ENCODE peak calls at places on chromosomes 2 and 18, in five cellular contexts. G is germinal center; C is activated CD8-positive, alpha-beta T cell treated with anti-CD3 and anti-CD28 coated beads for 36 hours; N is C1 segment of cervical spinal cord; I is ovary. T is an unnamed sample.
A peak's percentile ranks its signal among the peaks of the same experiment; 100 is the strongest.

GRCh38 chr2:159637988-159638501 is 21.7 kb upstream of the BAZ2B start:
- DNase-seq in C (no peak), I (no peak), N (no peak), G (no peak), T (peak; percentile 100)

GRCh38 chr18:43571078-43571689 is 293.9 kb upstream of the SYT4 start:
- DNase-seq in G (peak; percentile 30), C (peak; percentile 44), I (no peak), N (no peak), T (peak; percentile 54)

GRCh38 chr2:105737980-105738657 is 6.6 kb upstream of the NCK2 start:
- DNase-seq in N (no peak), G (no peak), I (no peak), C (no peak), T (peak; percentile 63)

GRCh38 chr2:215527738-215528137 is 91.9 kb upstream of the FN1 start:
- DNase-seq in C (no peak), G (no peak), I (no peak), N (no peak), T (no peak)

GRCh38 chr2:217918220-217919024 is 84.4 kb downstream of the TNS1 start:
- DNase-seq in I (peak; percentile 90), G (no peak), C (no peak), N (no peak), T (no peak)

GRCh38 chr2:136741471-136741870 is 23.9 kb upstream of the THSD7B start:
- DNase-seq in C (no peak), N (no peak), I (no peak), G (no peak), T (no peak)

GRCh38 chr2:104853401-104853925 is 452 bp upstream of the POU3F3 start:
- DNase-seq in G (no peak), N (no peak), I (no peak), C (peak; percentile 51), T (no peak)

GRCh38 chr2:33405180-33406105 is 71.0 kb upstream of the RASGRP3 start:
- DNase-seq in I (no peak), C (no peak), G (no peak), N (no peak), T (no peak)

GRCh38 chr2:223046470-223047053 is 5.4 kb upstream of the KCNE4 start:
- DNase-seq in G (no peak), C (no peak), N (no peak), I (no peak), T (no peak)

GRCh38 chr2:18551623-18552022 is 8.8 kb downstream of the RDH14 start:
- DNase-seq in N (no peak), C (no peak), I (no peak), G (no peak), T (no peak)

GRCh38 chr18:48470484-48471180 is 61.4 kb upstream of the ZBTB7C start:
- DNase-seq in N (no peak), I (no peak), C (no peak), G (no peak), T (no peak)

GRCh38 chr2:120520929-120521912 is 175.3 kb downstream of the INHBB start:
- DNase-seq in G (peak; percentile 16), I (no peak), N (no peak), C (peak; percentile 56), T (peak; percentile 41)

GRCh38 chr2:10717630-10718029 is 3.8 kb upstream of the ATP6V1C2 start:
- DNase-seq in C (no peak), N (no peak), I (no peak), G (no peak), T (peak; percentile 79)

GRCh38 chr2:107591541-107591940 is 235.2 kb upstream of the RGPD4 start:
- DNase-seq in I (no peak), N (no peak), G (no peak), C (no peak), T (no peak)

GRCh38 chr2:70548233-70548632 is 5.4 kb downstream of the TGFA start:
- DNase-seq in N (no peak), I (no peak), C (no peak), G (no peak), T (no peak)

GRCh38 chr18:11047156-11047555 is 102.2 kb downstream of the PIEZO2 start:
- DNase-seq in C (no peak), I (no peak), G (no peak), N (no peak), T (no peak)

GRCh38 chr2:239142806-239143205 is 258.0 kb downstream of the HDAC4 start:
- DNase-seq in N (no peak), I (no peak), G (no peak), C (no peak), T (peak; percentile 18)

GRCh38 chr2:233084488-233084887 is 24.3 kb downstream of the INPP5D start:
- DNase-seq in I (no peak), G (no peak), C (peak; percentile 78), N (peak; percentile 22), T (no peak)

GRCh38 chr18:59189746-59190145 is 30.2 kb upstream of the GRP start:
- DNase-seq in G (no peak), N (no peak), C (no peak), I (no peak), T (peak; percentile 54)

GRCh38 chr18:12839526-12840196 is 44.4 kb downstream of the PTPN2 start:
- DNase-seq in G (peak; percentile 38), N (no peak), I (no peak), C (peak; percentile 65), T (peak; percentile 58)

GRCh38 chr2:24855703-24856102 is 62.5 kb downstream of the CENPO start:
- DNase-seq in C (no peak), G (no peak), I (peak; percentile 83), N (no peak), T (no peak)

GRCh38 chr2:155310589-155310988 is 612.1 kb downstream of the KCNJ3 start:
- DNase-seq in N (no peak), I (no peak), C (no peak), G (no peak), T (peak; percentile 47)

GRCh38 chr2:216732334-216732733 is 37.0 kb upstream of the IGFBP5 start:
- DNase-seq in G (no peak), N (no peak), I (no peak), C (no peak), T (no peak)

GRCh38 chr2:195406886-195407603 is 250.0 kb upstream of the SLC39A10 start:
- DNase-seq in C (peak; percentile 49), I (no peak), N (no peak), G (no peak), T (no peak)

GRCh38 chr18:75694292-75694691 is 266.8 kb upstream of the SMIM21 start:
- DNase-seq in N (no peak), G (no peak), I (no peak), C (no peak), T (no peak)

GRCh38 chr18:12779043-12779442 is 76.2 kb downstream of the PSMG2 start:
- DNase-seq in G (no peak), C (no peak), I (no peak), N (no peak), T (no peak)

GRCh38 chr2:52311862-52312261 is 1279.9 kb upstream of the NRXN1 start:
- DNase-seq in N (no peak), C (no peak), I (no peak), G (no peak), T (no peak)

GRCh38 chr2:39618736-39619135 is 47.0 kb upstream of the TMEM178A start:
- DNase-seq in N (no peak), I (no peak), G (no peak), C (no peak), T (no peak)

GRCh38 chr2:226691265-226691664 is 108.4 kb downstream of the IRS1 start:
- DNase-seq in G (no peak), C (no peak), N (no peak), I (no peak), T (peak; percentile 88)

GRCh38 chr18:46283895-46284295 is 179.7 kb downstream of the HAUS1 start:
- DNase-seq in N (no peak), C (no peak), I (no peak), G (no peak), T (no peak)

GRCh38 chr2:28227498-28227897 is 165.2 kb upstream of the FOSL2 start:
- DNase-seq in G (no peak), N (no peak), I (no peak), C (no peak), T (no peak)

GRCh38 chr2:88615822-88616221 is 11.4 kb downstream of the EIF2AK3 start:
- DNase-seq in G (peak; percentile 13), N (no peak), I (no peak), C (no peak), T (no peak)

GRCh38 chr2:164479460-164479859 is 141.8 kb downstream of the GRB14 start:
- DNase-seq in G (no peak), I (peak; percentile 59), N (no peak), C (peak; percentile 2), T (peak; percentile 29)

GRCh38 chr2:169828141-169828811 is 1.0 kb downstream of the UBR3 start:
- DNase-seq in G (peak; percentile 54), I (no peak), N (peak; percentile 23), C (peak; percentile 76), T (peak; percentile 64)

GRCh38 chr2:203720922-203721672 is 14.7 kb downstream of the CD28 start:
- DNase-seq in N (no peak), C (no peak), G (no peak), I (no peak), T (no peak)

GRCh38 chr2:130388221-130388907 is 32.5 kb downstream of the PTPN18 start:
- DNase-seq in C (no peak), G (no peak), I (no peak), N (no peak), T (no peak)

GRCh38 chr2:110770696-110771425 is 38.5 kb downstream of the ACOXL start:
- DNase-seq in G (no peak), I (no peak), N (no peak), C (no peak), T (peak; percentile 87)

GRCh38 chr18:36697905-36698304 is 130.9 kb downstream of the TPGS2 start:
- DNase-seq in N (no peak), C (no peak), I (no peak), G (no peak), T (peak; percentile 94)

GRCh38 chr2:72427022-72427861 is 279.6 kb upstream of the CYP26B1 start:
- DNase-seq in G (no peak), C (no peak), I (no peak), N (no peak), T (no peak)

T was measured in bronchial epithelial cell.